ENCODE peak calls at places on chromosomes 1 and 21, in eight cellular contexts. One of them, this sample, is unnamed.

GRCh38 chr1:93907718-93908117 is 1.5 kb downstream of the GCLM start:
- DNase-seq in breast epithelium: no peak
- DNase-seq in stomach: no peak
- DNase-seq in right lobe of liver: peak; percentile 64
- DNase-seq in ovary: peak; percentile 29
- DNase-seq in body of pancreas: no peak
- DNase-seq in uterus: no peak
- DNase-seq in adrenal gland: peak; percentile 49
- DNase-seq in this sample: no peak

GRCh38 chr21:44503901-44504399 is 36.0 kb downstream of the KRTAP10-1 start:
- DNase-seq in breast epithelium: no peak
- DNase-seq in uterus: no peak
- DNase-seq in body of pancreas: no peak
- DNase-seq in stomach: no peak
- DNase-seq in right lobe of liver: peak; percentile 22
- DNase-seq in ovary: no peak
- DNase-seq in adrenal gland: no peak
- DNase-seq in this sample: no peak

GRCh38 chr1:24898909-24899439 is 31.1 kb downstream of the RUNX3 start:
- DNase-seq in body of pancreas: no peak
- DNase-seq in right lobe of liver: peak; percentile 7
- DNase-seq in stomach: peak; percentile 9
- DNase-seq in breast epithelium: peak; percentile 33
- DNase-seq in adrenal gland: no peak
- DNase-seq in ovary: no peak
- DNase-seq in uterus: no peak
- DNase-seq in this sample: no peak

GRCh38 chr1:165861911-165862310 is 34.5 kb downstream of the UCK2 start:
- DNase-seq in uterus: no peak
- DNase-seq in breast epithelium: no peak
- DNase-seq in adrenal gland: no peak
- DNase-seq in body of pancreas: no peak
- DNase-seq in ovary: no peak
- DNase-seq in stomach: no peak
- DNase-seq in right lobe of liver: no peak
- DNase-seq in this sample: no peak

GRCh38 chr1:115065021-115065420 is 24.3 kb downstream of the TSPAN2 start:
- DNase-seq in right lobe of liver: no peak
- DNase-seq in ovary: no peak
- DNase-seq in uterus: no peak
- DNase-seq in body of pancreas: no peak
- DNase-seq in breast epithelium: no peak
- DNase-seq in stomach: no peak
- DNase-seq in adrenal gland: no peak
- DNase-seq in this sample: no peak

GRCh38 chr1:185489406-185489805 is 172.4 kb upstream of the IVNS1ABP start:
- DNase-seq in uterus: no peak
- DNase-seq in ovary: no peak
- DNase-seq in stomach: no peak
- DNase-seq in body of pancreas: no peak
- DNase-seq in adrenal gland: no peak
- DNase-seq in breast epithelium: no peak
- DNase-seq in right lobe of liver: no peak
- DNase-seq in this sample: no peak

GRCh38 chr1:84257617-84258016 is 43.9 kb upstream of the SAMD13 start:
- DNase-seq in right lobe of liver: no peak
- DNase-seq in body of pancreas: no peak
- DNase-seq in adrenal gland: no peak
- DNase-seq in ovary: no peak
- DNase-seq in stomach: no peak
- DNase-seq in uterus: no peak
- DNase-seq in breast epithelium: no peak
- DNase-seq in this sample: no peak

GRCh38 chr1:203440780-203441179 is 34.8 kb upstream of the PRELP start:
- DNase-seq in ovary: peak; percentile 86
- DNase-seq in right lobe of liver: peak; percentile 30
- DNase-seq in body of pancreas: peak; percentile 37
- DNase-seq in stomach: peak; percentile 75
- DNase-seq in uterus: peak; percentile 86
- DNase-seq in breast epithelium: peak; percentile 81
- DNase-seq in adrenal gland: peak; percentile 87
- DNase-seq in this sample: peak; percentile 70

GRCh38 chr1:104064391-104064790 is 314.7 kb downstream of the AMY1C start:
- DNase-seq in ovary: no peak
- DNase-seq in stomach: no peak
- DNase-seq in right lobe of liver: no peak
- DNase-seq in adrenal gland: no peak
- DNase-seq in breast epithelium: no peak
- DNase-seq in body of pancreas: no peak
- DNase-seq in uterus: no peak
- DNase-seq in this sample: no peak

GRCh38 chr1:94819584-94819944 is 593 bp upstream of the SLC44A3 start:
- DNase-seq in uterus: no peak
- DNase-seq in ovary: no peak
- DNase-seq in adrenal gland: no peak
- DNase-seq in body of pancreas: no peak
- DNase-seq in breast epithelium: no peak
- DNase-seq in right lobe of liver: no peak
- DNase-seq in stomach: no peak
- DNase-seq in this sample: no peak

GRCh38 chr1:156276532-156276931 is 6.1 kb downstream of the SMG5 start:
- DNase-seq in breast epithelium: no peak
- DNase-seq in body of pancreas: no peak
- DNase-seq in stomach: no peak
- DNase-seq in uterus: no peak
- DNase-seq in ovary: no peak
- DNase-seq in right lobe of liver: no peak
- DNase-seq in adrenal gland: no peak
- DNase-seq in this sample: no peak

GRCh38 chr21:36707763-36708511 is 9.0 kb downstream of the SIM2 start:
- DNase-seq in right lobe of liver: no peak
- DNase-seq in uterus: no peak
- DNase-seq in breast epithelium: peak; percentile 45
- DNase-seq in ovary: no peak
- DNase-seq in adrenal gland: no peak
- DNase-seq in stomach: no peak
- DNase-seq in body of pancreas: no peak
- DNase-seq in this sample: peak; percentile 14

GRCh38 chr1:64114012-64114525 is 89.4 kb upstream of the UBE2U start:
- DNase-seq in ovary: no peak
- DNase-seq in uterus: no peak
- DNase-seq in adrenal gland: no peak
- DNase-seq in body of pancreas: no peak
- DNase-seq in breast epithelium: no peak
- DNase-seq in right lobe of liver: no peak
- DNase-seq in stomach: no peak
- DNase-seq in this sample: no peak

GRCh38 chr1:53447413-53447812 is 11.8 kb upstream of the DMRTB1 start:
- DNase-seq in stomach: no peak
- DNase-seq in adrenal gland: no peak
- DNase-seq in right lobe of liver: no peak
- DNase-seq in ovary: no peak
- DNase-seq in uterus: no peak
- DNase-seq in breast epithelium: no peak
- DNase-seq in body of pancreas: no peak
- DNase-seq in this sample: no peak

GRCh38 chr1:79472067-79472656 is 465.6 kb upstream of the ADGRL4 start:
- DNase-seq in ovary: no peak
- DNase-seq in right lobe of liver: no peak
- DNase-seq in body of pancreas: no peak
- DNase-seq in breast epithelium: no peak
- DNase-seq in stomach: no peak
- DNase-seq in adrenal gland: no peak
- DNase-seq in uterus: no peak
- DNase-seq in this sample: no peak

GRCh38 chr1:44802306-44803061 is 2.3 kb downstream of the PLK3 start:
- DNase-seq in body of pancreas: no peak
- DNase-seq in right lobe of liver: no peak
- DNase-seq in adrenal gland: peak; percentile 35
- DNase-seq in uterus: no peak
- DNase-seq in stomach: no peak
- DNase-seq in breast epithelium: peak; percentile 34
- DNase-seq in ovary: no peak
- DNase-seq in this sample: peak; percentile 35

DNA sequence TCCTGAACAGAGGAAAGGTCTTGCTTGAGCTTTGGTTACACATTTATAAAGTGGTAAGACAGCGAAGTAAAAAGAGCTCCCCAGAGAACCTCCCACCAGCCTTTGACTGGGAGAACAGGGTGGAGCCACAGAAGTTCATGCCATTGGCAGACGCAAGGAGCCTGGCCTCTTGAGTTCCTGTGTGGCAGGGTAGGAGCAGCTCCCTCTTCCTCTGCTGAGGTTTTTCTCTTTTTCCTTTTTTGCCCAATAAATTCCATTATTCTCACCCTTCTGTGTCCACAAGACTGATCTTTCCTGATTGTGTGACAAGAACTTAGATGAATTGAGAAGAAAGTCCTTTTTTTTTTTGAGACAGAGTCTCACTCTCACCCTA is 4.3 kb downstream of the THEM4 start:
- DNase-seq in uterus: no peak
- DNase-seq in stomach: no peak
- DNase-seq in body of pancreas: no peak
- DNase-seq in adrenal gland: no peak
- DNase-seq in right lobe of liver: no peak
- DNase-seq in ovary: peak; percentile 39
- DNase-seq in breast epithelium: no peak
- DNase-seq in this sample: peak; percentile 23
- H3K27ac ChIP-seq in uterus: no peak overlapping the region
- H3K27ac ChIP-seq in stomach: no peak overlapping the region
- H3K27ac ChIP-seq in body of pancreas: no peak overlapping the region
- H3K27ac ChIP-seq in adrenal gland: no peak overlapping the region
- H3K27ac ChIP-seq in right lobe of liver: no peak overlapping the region
- H3K27ac ChIP-seq in ovary: peak overlapping the region; percentile 19
- H3K27ac ChIP-seq in breast epithelium: no peak overlapping the region
- H3K27ac ChIP-seq in this sample: no peak overlapping the region

GRCh38 chr1:101098907-101099306 is 73.3 kb upstream of the DPH5 start:
- DNase-seq in breast epithelium: no peak
- DNase-seq in right lobe of liver: no peak
- DNase-seq in adrenal gland: no peak
- DNase-seq in body of pancreas: no peak
- DNase-seq in uterus: no peak
- DNase-seq in ovary: no peak
- DNase-seq in stomach: no peak
- DNase-seq in this sample: no peak

GRCh38 chr1:101100674-101101073 is 75.1 kb upstream of the DPH5 start:
- DNase-seq in breast epithelium: no peak
- DNase-seq in body of pancreas: no peak
- DNase-seq in ovary: no peak
- DNase-seq in right lobe of liver: no peak
- DNase-seq in uterus: no peak
- DNase-seq in adrenal gland: no peak
- DNase-seq in stomach: no peak
- DNase-seq in this sample: no peak

GRCh38 chr1:101102757-101103156 is 77.2 kb upstream of the DPH5 start:
- DNase-seq in right lobe of liver: no peak
- DNase-seq in ovary: no peak
- DNase-seq in breast epithelium: no peak
- DNase-seq in uterus: no peak
- DNase-seq in body of pancreas: no peak
- DNase-seq in adrenal gland: no peak
- DNase-seq in stomach: no peak
- DNase-seq in this sample: no peak

GRCh38 chr1:101098327-101098726 is 72.7 kb upstream of the DPH5 start:
- DNase-seq in uterus: no peak
- DNase-seq in adrenal gland: no peak
- DNase-seq in breast epithelium: no peak
- DNase-seq in ovary: no peak
- DNase-seq in stomach: no peak
- DNase-seq in body of pancreas: no peak
- DNase-seq in right lobe of liver: no peak
- DNase-seq in this sample: no peak

DNA sequence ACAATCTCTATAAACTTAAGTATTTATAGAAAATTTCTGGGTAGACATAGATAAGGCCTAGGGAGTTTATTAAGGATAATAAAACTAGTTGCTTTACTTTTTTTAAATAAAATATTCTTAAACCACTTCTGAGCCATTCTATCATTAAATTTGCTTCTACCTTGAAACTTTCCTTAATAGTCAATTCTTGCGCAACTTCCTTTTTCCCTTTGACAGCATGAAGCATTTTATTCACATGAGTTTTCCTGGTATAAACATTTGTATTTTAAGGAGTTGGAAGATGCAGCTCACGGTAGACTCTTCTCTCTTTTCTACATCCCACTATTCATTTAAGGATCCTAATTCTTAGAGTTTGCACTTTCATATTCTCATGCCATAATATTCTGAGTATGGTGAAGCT is 75.8 kb upstream of the DPH5 start:
- DNase-seq in adrenal gland: no peak
- DNase-seq in body of pancreas: no peak
- DNase-seq in breast epithelium: no peak
- DNase-seq in stomach: no peak
- DNase-seq in right lobe of liver: no peak
- DNase-seq in uterus: no peak
- DNase-seq in ovary: no peak
- DNase-seq in this sample: no peak
- TF ChIP-seq POLR2A in adrenal gland: no peak
- TF ChIP-seq POLR2A in body of pancreas: no peak
- TF ChIP-seq POLR2A in breast epithelium: no peak
- TF ChIP-seq POLR2A in stomach: no peak
- TF ChIP-seq POLR2A in right lobe of liver: no peak
- TF ChIP-seq POLR2A in uterus: no peak
- TF ChIP-seq POLR2A in ovary: no peak
- TF ChIP-seq POLR2A in this sample: no peak

GRCh38 chr1:175893192-175893591 is 149.8 kb upstream of the TNR start:
- DNase-seq in adrenal gland: no peak
- DNase-seq in body of pancreas: no peak
- DNase-seq in ovary: no peak
- DNase-seq in breast epithelium: no peak
- DNase-seq in uterus: no peak
- DNase-seq in stomach: no peak
- DNase-seq in right lobe of liver: no peak
- DNase-seq in this sample: no peak
- H3K27me3 ChIP-seq in adrenal gland: no peaks in the 10 kb centered on the region
- H3K27me3 ChIP-seq in body of pancreas: no peaks in the 10 kb centered on the region
- H3K27me3 ChIP-seq in ovary: no peaks in the 10 kb centered on the region
- H3K27me3 ChIP-seq in breast epithelium: no peaks in the 10 kb centered on the region
- H3K27me3 ChIP-seq in uterus: no peaks in the 10 kb centered on the region
- H3K27me3 ChIP-seq in stomach: no peaks in the 10 kb centered on the region
- H3K27me3 ChIP-seq in right lobe of liver: no peaks in the 10 kb centered on the region
- H3K27me3 ChIP-seq in this sample: no peaks in the 10 kb centered on the region

DNA sequence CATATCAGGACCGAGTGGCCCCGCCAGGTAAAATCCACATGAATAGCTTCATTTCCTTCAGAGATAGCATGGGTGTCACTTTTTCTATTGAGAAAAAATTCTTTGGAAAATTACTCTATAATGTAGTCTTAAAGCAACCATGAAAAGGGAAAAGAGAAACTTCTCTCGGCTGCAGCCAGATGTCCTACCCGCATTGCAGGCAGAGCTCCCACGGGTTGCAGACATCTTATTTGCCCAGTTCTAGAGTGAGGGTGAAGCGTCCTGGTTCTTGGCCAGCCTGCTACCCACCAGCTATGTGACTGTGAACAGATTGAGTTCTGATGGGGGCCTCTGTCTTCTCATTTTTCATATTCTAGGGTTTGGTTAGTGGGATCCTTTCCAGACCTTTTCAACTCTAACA is 5.0 kb downstream of the ATP1B1 start:
- DNase-seq in right lobe of liver: no peak
- DNase-seq in stomach: no peak
- DNase-seq in ovary: no peak
- DNase-seq in body of pancreas: no peak
- DNase-seq in adrenal gland: no peak
- DNase-seq in uterus: no peak
- DNase-seq in breast epithelium: no peak
- DNase-seq in this sample: no peak
- H3K27ac ChIP-seq in right lobe of liver: peak overlapping the region; percentile 99
- H3K27ac ChIP-seq in stomach: peak overlapping the region; percentile 96
- H3K27ac ChIP-seq in ovary: peak overlapping the region; percentile 56
- H3K27ac ChIP-seq in body of pancreas: peak overlapping the region; percentile 69
- H3K27ac ChIP-seq in adrenal gland: peak overlapping the region; percentile 41
- H3K27ac ChIP-seq in uterus: peak overlapping the region; percentile 84
- H3K27ac ChIP-seq in breast epithelium: peak overlapping the region; percentile 22
- H3K27ac ChIP-seq in this sample: peak overlapping the region; percentile 95